ENCODE peak calls at places on chromosomes 4 and X, in eight cellular contexts. V is activated effector memory CD4-positive, alpha-beta T cell treated with Interleukin-2 at 50 U/mL for 16 hours; A is T1000; I is M059J; D is mammary epithelial cell; P is head of caudate nucleus; L is NCI-H146; G is GM23338. F is an unnamed sample.

GRCh38 chr4:123043793-123044425 is 121.5 kb upstream of the NUDT6 start:
- DNase-seq in P (no peak), A (no peak), I (no peak), V (no peak), L (no peak), D (no peak), G (no peak), F (no peak)

GRCh38 chr4:10917475-10918103 is 233.0 kb upstream of the CLNK start:
- DNase-seq in A (no peak), V (no peak), I (no peak), P (no peak), G (no peak), L (peak), D (no peak), F (no peak)

GRCh38 chr4:168735735-168736134 is 238.9 kb downstream of the PALLD start:
- DNase-seq in P (no peak), G (peak), A (no peak), V (no peak), I (no peak), D (no peak), L (no peak), F (no peak)

GRCh38 chr4:156931267-156931666 is 40.3 kb downstream of the PDGFC start:
- DNase-seq in G (no peak), L (no peak), I (peak), P (no peak), A (no peak), V (no peak), D (peak), F (no peak)

GRCh38 chrX:153984351-153985178 is 12.0 kb downstream of the TMEM187 start:
- DNase-seq in D (no peak), L (no peak), P (no peak), G (no peak), A (no peak), V (no peak), I (no peak), F (no peak)

GRCh38 chr4:147581601-147582350 is 35.4 kb upstream of the TMEM184C start:
- DNase-seq in I (peak), L (no peak), G (no peak), D (peak), A (no peak), V (no peak), P (no peak), F (no peak)

GRCh38 chrX:129781134-129782014 is 1.6 kb downstream of the SASH3 start:
- DNase-seq in D (no peak), P (no peak), L (no peak), V (peak), G (no peak), I (no peak), A (no peak), F (no peak)

GRCh38 chr4:140092094-140092820 is 61.7 kb downstream of the MAML3 start:
- DNase-seq in I (peak), L (peak), D (peak), G (peak), P (peak), A (no peak), V (no peak), F (peak)

GRCh38 chr4:129092636-129093172 is 635 bp downstream of the SCLT1 start:
- DNase-seq in A (no peak), V (no peak), P (no peak), L (no peak), G (no peak), I (peak), D (no peak), F (no peak)

GRCh38 chrX:98067611-98068010 is 1183.9 kb downstream of the RPA4 start:
- DNase-seq in L (no peak), V (no peak), P (no peak), G (no peak), D (no peak), A (no peak), I (peak), F (no peak)

GRCh38 chr4:32985256-32985655 is 2265.1 kb downstream of the PCDH7 start:
- DNase-seq in L (no peak), D (no peak), A (no peak), G (no peak), P (no peak), I (peak), V (no peak), F (no peak)

GRCh38 chrX:44903107-44903506 is 30.1 kb downstream of the KDM6A start:
- DNase-seq in V (no peak), A (peak), L (no peak), D (peak), I (peak), G (no peak), P (no peak), F (no peak)

GRCh38 chrX:130246084-130246483 is 22.6 kb downstream of the ZNF280C start:
- DNase-seq in D (no peak), L (no peak), A (no peak), P (no peak), I (peak), V (no peak), G (no peak), F (no peak)

GRCh38 chrX:2536974-2537373 is 36.2 kb upstream of the DHRSX start:
- DNase-seq in A (no peak), P (peak), L (peak), V (no peak), I (no peak), D (no peak), G (no peak), F (no peak)

GRCh38 chrX:80708781-80709180 is 100.9 kb downstream of the BRWD3 start:
- DNase-seq in I (no peak), G (no peak), P (no peak), V (no peak), D (no peak), A (no peak), L (no peak), F (no peak)